ENCODE peak calls at places on chromosomes 12 and 14, in six cellular contexts. One of them, this sample, is unnamed.

GRCh38 chr14:90503582-90503981 is 106.8 kb downstream of the CALM1 start:
- DNase-seq in GM20000: no peak
- DNase-seq in cardiac muscle cell: no peak
- DNase-seq in heart left ventricle: no peak
- DNase-seq in left ventricle myocardium inferior: peak
- DNase-seq in keratinocyte: no peak
- DNase-seq in this sample: no peak

GRCh38 chr14:90111895-90112534 is 50.2 kb downstream of the KCNK13 start:
- DNase-seq in cardiac muscle cell: no peak
- DNase-seq in heart left ventricle: no peak
- DNase-seq in keratinocyte: peak
- DNase-seq in GM20000: no peak
- DNase-seq in left ventricle myocardium inferior: no peak
- DNase-seq in this sample: no peak

GRCh38 chr12:96988919-96989318 is 81.9 kb downstream of the NEDD1 start:
- DNase-seq in GM20000: no peak
- DNase-seq in left ventricle myocardium inferior: no peak
- DNase-seq in cardiac muscle cell: no peak
- DNase-seq in keratinocyte: no peak
- DNase-seq in heart left ventricle: no peak
- DNase-seq in this sample: no peak

GRCh38 chr12:77433799-77434198 is 368.4 kb upstream of the E2F7 start:
- DNase-seq in heart left ventricle: no peak
- DNase-seq in keratinocyte: no peak
- DNase-seq in left ventricle myocardium inferior: no peak
- DNase-seq in cardiac muscle cell: no peak
- DNase-seq in GM20000: no peak
- DNase-seq in this sample: no peak

GRCh38 chr14:102394717-102395378 is 32.1 kb downstream of the TECPR2 start:
- DNase-seq in keratinocyte: no peak
- DNase-seq in left ventricle myocardium inferior: no peak
- DNase-seq in cardiac muscle cell: no peak
- DNase-seq in GM20000: no peak
- DNase-seq in heart left ventricle: no peak
- DNase-seq in this sample: no peak

GRCh38 chr14:38553586-38553985 is 297.7 kb upstream of the CLEC14A start:
- DNase-seq in heart left ventricle: no peak
- DNase-seq in keratinocyte: no peak
- DNase-seq in GM20000: no peak
- DNase-seq in left ventricle myocardium inferior: no peak
- DNase-seq in cardiac muscle cell: no peak
- DNase-seq in this sample: no peak

GRCh38 chr12:70260610-70261009 is 17.4 kb downstream of the CNOT2 start:
- DNase-seq in left ventricle myocardium inferior: no peak
- DNase-seq in GM20000: peak
- DNase-seq in heart left ventricle: no peak
- DNase-seq in cardiac muscle cell: no peak
- DNase-seq in keratinocyte: no peak
- DNase-seq in this sample: no peak

GRCh38 chr12:98420403-98420800 is 95.0 kb upstream of the TMPO start:
- DNase-seq in GM20000: no peak
- DNase-seq in heart left ventricle: no peak
- DNase-seq in cardiac muscle cell: no peak
- DNase-seq in left ventricle myocardium inferior: no peak
- DNase-seq in keratinocyte: no peak
- DNase-seq in this sample: no peak

GRCh38 chr14:68566075-68566474 is 226.8 kb downstream of the ZFP36L1 start:
- DNase-seq in cardiac muscle cell: no peak
- DNase-seq in keratinocyte: no peak
- DNase-seq in GM20000: no peak
- DNase-seq in left ventricle myocardium inferior: no peak
- DNase-seq in heart left ventricle: no peak
- DNase-seq in this sample: no peak

GRCh38 chr14:45070215-45070614 is 13.7 kb upstream of the PRPF39 start:
- DNase-seq in left ventricle myocardium inferior: no peak
- DNase-seq in keratinocyte: no peak
- DNase-seq in cardiac muscle cell: no peak
- DNase-seq in GM20000: no peak
- DNase-seq in heart left ventricle: no peak
- DNase-seq in this sample: no peak

GRCh38 chr14:77369280-77369679 is 7.6 kb downstream of the TMED8 start:
- DNase-seq in keratinocyte: no peak
- DNase-seq in left ventricle myocardium inferior: no peak
- DNase-seq in cardiac muscle cell: peak
- DNase-seq in heart left ventricle: no peak
- DNase-seq in GM20000: no peak
- DNase-seq in this sample: no peak

GRCh38 chr14:58428011-58428807 is 690 bp downstream of the KIAA0586 start:
- DNase-seq in cardiac muscle cell: peak
- DNase-seq in left ventricle myocardium inferior: no peak
- DNase-seq in keratinocyte: no peak
- DNase-seq in GM20000: peak
- DNase-seq in heart left ventricle: no peak
- DNase-seq in this sample: peak

GRCh38 chr14:99166506-99166905 is 105.5 kb downstream of the BCL11B start:
- DNase-seq in keratinocyte: no peak
- DNase-seq in cardiac muscle cell: no peak
- DNase-seq in left ventricle myocardium inferior: no peak
- DNase-seq in GM20000: no peak
- DNase-seq in heart left ventricle: no peak
- DNase-seq in this sample: no peak

GRCh38 chr14:97277711-97278110 is 480.5 kb downstream of the VRK1 start:
- DNase-seq in cardiac muscle cell: no peak
- DNase-seq in left ventricle myocardium inferior: no peak
- DNase-seq in GM20000: no peak
- DNase-seq in keratinocyte: no peak
- DNase-seq in heart left ventricle: no peak
- DNase-seq in this sample: no peak

GRCh38 chr12:82688035-82688501 is 1.4 kb downstream of the TMTC2 start:
- DNase-seq in heart left ventricle: no peak
- DNase-seq in left ventricle myocardium inferior: no peak
- DNase-seq in keratinocyte: no peak
- DNase-seq in cardiac muscle cell: no peak
- DNase-seq in GM20000: peak
- DNase-seq in this sample: peak

GRCh38 chr14:50964683-50965390 is 20.6 kb upstream of the PYGL start:
- DNase-seq in heart left ventricle: peak
- DNase-seq in keratinocyte: no peak
- DNase-seq in left ventricle myocardium inferior: no peak
- DNase-seq in GM20000: no peak
- DNase-seq in cardiac muscle cell: no peak
- DNase-seq in this sample: no peak

GRCh38 chr12:7091660-7092228 is 501 bp downstream of the C1R start:
- DNase-seq in GM20000: no peak
- DNase-seq in cardiac muscle cell: no peak
- DNase-seq in heart left ventricle: peak
- DNase-seq in keratinocyte: no peak
- DNase-seq in left ventricle myocardium inferior: peak
- DNase-seq in this sample: no peak

GRCh38 chr12:25264015-25264582 is 13.4 kb upstream of the KRAS start:
- DNase-seq in keratinocyte: no peak
- DNase-seq in left ventricle myocardium inferior: no peak
- DNase-seq in heart left ventricle: no peak
- DNase-seq in cardiac muscle cell: no peak
- DNase-seq in GM20000: no peak
- DNase-seq in this sample: no peak

GRCh38 chr14:87066221-87066817 is 926.7 kb downstream of the GALC start:
- DNase-seq in keratinocyte: no peak
- DNase-seq in heart left ventricle: no peak
- DNase-seq in cardiac muscle cell: peak
- DNase-seq in left ventricle myocardium inferior: no peak
- DNase-seq in GM20000: no peak
- DNase-seq in this sample: no peak

GRCh38 chr14:81565441-81566290 is 32.0 kb upstream of the SEL1L start:
- DNase-seq in cardiac muscle cell: peak
- DNase-seq in keratinocyte: no peak
- DNase-seq in left ventricle myocardium inferior: no peak
- DNase-seq in heart left ventricle: no peak
- DNase-seq in GM20000: peak
- DNase-seq in this sample: no peak

GRCh38 chr12:68264864-68265256 is 11.5 kb upstream of the IL22 start:
- DNase-seq in heart left ventricle: no peak
- DNase-seq in cardiac muscle cell: no peak
- DNase-seq in GM20000: no peak
- DNase-seq in keratinocyte: no peak
- DNase-seq in left ventricle myocardium inferior: no peak
- DNase-seq in this sample: no peak

GRCh38 chr12:65755596-65755978 is 68.7 kb upstream of the HMGA2 start:
- DNase-seq in heart left ventricle: no peak
- DNase-seq in keratinocyte: no peak
- DNase-seq in GM20000: no peak
- DNase-seq in left ventricle myocardium inferior: no peak
- DNase-seq in cardiac muscle cell: no peak
- DNase-seq in this sample: no peak

GRCh38 chr12:63440063-63440462 is 228.2 kb downstream of the DPY19L2 start:
- DNase-seq in left ventricle myocardium inferior: no peak
- DNase-seq in GM20000: no peak
- DNase-seq in heart left ventricle: no peak
- DNase-seq in keratinocyte: no peak
- DNase-seq in cardiac muscle cell: no peak
- DNase-seq in this sample: no peak

GRCh38 chr14:65169351-65169750 is 67.0 kb upstream of the MAX start:
- DNase-seq in left ventricle myocardium inferior: no peak
- DNase-seq in GM20000: peak
- DNase-seq in cardiac muscle cell: no peak
- DNase-seq in heart left ventricle: no peak
- DNase-seq in keratinocyte: no peak
- DNase-seq in this sample: no peak

GRCh38 chr14:91261115-91261514 is 16.6 kb upstream of the GPR68 start:
- DNase-seq in GM20000: no peak
- DNase-seq in keratinocyte: no peak
- DNase-seq in cardiac muscle cell: no peak
- DNase-seq in left ventricle myocardium inferior: no peak
- DNase-seq in heart left ventricle: no peak
- DNase-seq in this sample: no peak

GRCh38 chr14:75518625-75519024 is 3.6 kb upstream of the BATF start:
- DNase-seq in keratinocyte: no peak
- DNase-seq in heart left ventricle: no peak
- DNase-seq in cardiac muscle cell: peak
- DNase-seq in GM20000: peak
- DNase-seq in left ventricle myocardium inferior: no peak
- DNase-seq in this sample: no peak

DNA sequence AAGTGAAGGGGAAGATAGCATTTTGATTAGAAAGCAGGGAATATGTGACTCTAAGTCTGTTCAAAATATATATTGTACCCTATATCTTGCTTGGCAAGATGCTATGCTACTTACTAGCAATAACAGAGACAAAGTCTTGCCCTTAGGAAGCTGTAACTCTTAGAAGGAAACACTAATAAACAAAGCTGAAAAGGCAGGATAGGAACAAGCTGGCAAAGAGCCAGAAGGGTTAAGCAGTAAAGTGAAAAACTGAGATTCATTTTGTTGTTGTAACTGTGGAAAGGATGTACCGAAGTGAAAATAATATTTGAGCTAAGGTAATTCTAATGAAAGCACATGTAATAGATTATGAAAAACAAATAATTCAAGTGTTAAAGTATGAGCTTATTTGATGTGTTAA is 527.1 kb upstream of the FLRT2 start:
- DNase-seq in heart left ventricle: no peak
- DNase-seq in left ventricle myocardium inferior: no peak
- DNase-seq in GM20000: no peak
- DNase-seq in cardiac muscle cell: no peak
- DNase-seq in keratinocyte: no peak
- DNase-seq in this sample: no peak
- TF ChIP-seq CTCF in heart left ventricle: no peak
- TF ChIP-seq CTCF in left ventricle myocardium inferior: no peak
- TF ChIP-seq CTCF in GM20000: no peak
- TF ChIP-seq CTCF in cardiac muscle cell: no peak
- TF ChIP-seq CTCF in keratinocyte: no peak
- TF ChIP-seq CTCF in this sample: no peak

GRCh38 chr14:23358042-23358441 is 5.4 kb upstream of the SLC22A17 start:
- DNase-seq in cardiac muscle cell: no peak
- DNase-seq in heart left ventricle: no peak
- DNase-seq in keratinocyte: no peak
- DNase-seq in GM20000: no peak
- DNase-seq in left ventricle myocardium inferior: no peak
- DNase-seq in this sample: no peak
- TF ChIP-seq CTCF in cardiac muscle cell: no peak
- TF ChIP-seq CTCF in heart left ventricle: no peak
- TF ChIP-seq CTCF in keratinocyte: no peak
- TF ChIP-seq CTCF in GM20000: no peak
- TF ChIP-seq CTCF in left ventricle myocardium inferior: peak
- TF ChIP-seq CTCF in this sample: no peak

GRCh38 chr14:36582011-36582873 is at the start of gene NKX2-8:
- DNase-seq in cardiac muscle cell: peak
- DNase-seq in GM20000: peak
- DNase-seq in left ventricle myocardium inferior: no peak
- DNase-seq in heart left ventricle: no peak
- DNase-seq in keratinocyte: no peak
- DNase-seq in this sample: no peak
- TF ChIP-seq CTCF in cardiac muscle cell: no peak
- TF ChIP-seq CTCF in GM20000: no peak
- TF ChIP-seq CTCF in left ventricle myocardium inferior: no peak
- TF ChIP-seq CTCF in heart left ventricle: no peak
- TF ChIP-seq CTCF in keratinocyte: no peak
- TF ChIP-seq CTCF in this sample: no peak

GRCh38 chr12:76156314-76156713 is 71.8 kb upstream of the NAP1L1 start:
- DNase-seq in keratinocyte: no peak
- DNase-seq in heart left ventricle: no peak
- DNase-seq in GM20000: no peak
- DNase-seq in left ventricle myocardium inferior: no peak
- DNase-seq in cardiac muscle cell: no peak
- DNase-seq in this sample: no peak

GRCh38 chr12:76153616-76154015 is 69.1 kb upstream of the NAP1L1 start:
- DNase-seq in left ventricle myocardium inferior: no peak
- DNase-seq in keratinocyte: peak
- DNase-seq in GM20000: no peak
- DNase-seq in cardiac muscle cell: no peak
- DNase-seq in heart left ventricle: no peak
- DNase-seq in this sample: no peak

GRCh38 chr12:76155157-76155556 is 70.7 kb upstream of the NAP1L1 start:
- DNase-seq in heart left ventricle: no peak
- DNase-seq in cardiac muscle cell: no peak
- DNase-seq in GM20000: no peak
- DNase-seq in left ventricle myocardium inferior: no peak
- DNase-seq in keratinocyte: no peak
- DNase-seq in this sample: no peak

DNA sequence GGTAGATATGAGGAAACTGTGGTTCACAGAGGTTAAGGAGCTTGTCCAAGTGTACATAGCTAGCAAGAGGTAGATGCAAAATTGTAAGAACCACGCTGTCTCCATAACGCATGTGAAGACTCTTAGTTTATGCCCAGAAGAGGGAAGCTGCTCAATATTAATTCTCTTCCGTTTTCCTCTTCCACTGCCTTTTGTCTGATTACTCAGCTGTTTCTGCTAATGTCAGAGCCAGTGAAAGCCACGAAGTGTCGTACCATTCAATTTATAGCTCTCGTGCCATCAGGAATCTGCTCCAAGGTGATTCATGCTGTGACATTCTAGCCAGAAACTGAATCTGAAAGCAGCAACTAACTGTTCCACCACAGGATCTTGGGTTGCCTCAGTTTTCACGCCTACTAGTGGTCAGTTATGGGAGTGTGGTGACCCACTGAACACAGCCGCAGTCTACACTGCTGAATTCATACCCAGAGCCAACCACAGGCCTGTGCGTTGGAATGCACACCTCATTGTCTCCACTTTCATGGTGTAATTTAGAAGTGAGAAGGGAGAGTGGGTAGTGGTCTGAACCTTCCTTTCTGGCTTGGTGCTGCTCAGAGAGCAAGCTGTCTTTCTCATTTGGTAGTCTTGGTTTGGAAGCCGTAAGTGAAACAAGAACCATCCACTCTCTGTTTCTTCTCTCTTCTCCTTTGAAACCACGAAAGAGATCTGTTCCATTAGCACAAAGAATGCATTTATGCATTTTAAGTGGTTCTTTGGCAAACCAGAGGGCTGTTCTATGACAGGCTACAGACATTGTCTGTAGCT is 74.2 kb upstream of the NAP1L1 start:
- DNase-seq in heart left ventricle: peak
- DNase-seq in GM20000: peak
- DNase-seq in cardiac muscle cell: peak
- DNase-seq in left ventricle myocardium inferior: no peak
- DNase-seq in keratinocyte: peak
- DNase-seq in this sample: peak
- TF ChIP-seq CTCF in heart left ventricle: peak
- TF ChIP-seq CTCF in GM20000: peak
- TF ChIP-seq CTCF in cardiac muscle cell: peak
- TF ChIP-seq CTCF in left ventricle myocardium inferior: peak
- TF ChIP-seq CTCF in keratinocyte: peak
- TF ChIP-seq CTCF in this sample: peak

This sample was measured in B cell.